ENCODE peak calls at places on chromosomes 3 and 15, in five cellular contexts. M is natural killer cell treated with Interleukin-12 subunit alpha and Interleukin-12 subunit beta and Interleukin-15 and Interleukin-18, amount 100 ng/mL, for 72 hours; N is HCT116; S is astrocyte of the hippocampus; V is GM06990. H is an unnamed sample.

GRCh38 chr3:45110185-45110833 is 35.9 kb downstream of the CDCP1 start:
- DNase-seq in M (no peak), N (no peak), S (no peak), V (no peak), H (no peak)

GRCh38 chr15:98866503-98866902 is 141.1 kb downstream of the PGPEP1L start:
- DNase-seq in M (no peak), N (no peak), S (peak), V (no peak), H (peak)

GRCh38 chr3:72296477-72297111 is 511.6 kb upstream of the PROK2 start:
- DNase-seq in M (peak), N (no peak), S (no peak), V (no peak), H (no peak)

GRCh38 chr3:78660958-78661357 is 1106.8 kb downstream of the ROBO1 start:
- DNase-seq in M (no peak), N (no peak), S (no peak), V (no peak), H (no peak)

GRCh38 chr3:108333951-108334350 is 37.6 kb downstream of the HHLA2 start:
- DNase-seq in M (no peak), N (no peak), S (no peak), V (no peak), H (no peak)

GRCh38 chr3:152381881-152382295 is 113.2 kb downstream of the MBNL1 start:
- DNase-seq in M (no peak), N (no peak), S (no peak), V (no peak), H (no peak)

GRCh38 chr3:114336122-114336697 is 42.4 kb downstream of the TIGIT start:
- DNase-seq in M (no peak), N (no peak), S (no peak), V (no peak), H (no peak)

GRCh38 chr3:13709706-13710105 is 160.8 kb downstream of the FBLN2 start:
- DNase-seq in M (no peak), N (no peak), S (no peak), V (no peak), H (no peak)

GRCh38 chr3:95798628-95799027 is 1015.8 kb upstream of the EPHA6 start:
- DNase-seq in M (no peak), N (no peak), S (no peak), V (no peak), H (no peak)

GRCh38 chr15:58458076-58458475 is 26.3 kb downstream of the LIPC start:
- DNase-seq in M (no peak), N (no peak), S (no peak), V (no peak), H (no peak)

GRCh38 chr3:191327526-191327925 is 1.7 kb upstream of the CCDC50 start:
- DNase-seq in M (no peak), N (no peak), S (no peak), V (no peak), H (no peak)

GRCh38 chr15:59532770-59533379 is 78.7 kb upstream of the GCNT3 start:
- DNase-seq in M (no peak), N (peak), S (peak), V (no peak), H (no peak)

GRCh38 chr15:58232273-58233065 is 94.3 kb downstream of the AQP9 start:
- DNase-seq in M (no peak), N (no peak), S (no peak), V (no peak), H (no peak)

GRCh38 chr3:82496890-82497560 is 735.6 kb upstream of the GBE1 start:
- DNase-seq in M (no peak), N (peak), S (no peak), V (no peak), H (no peak)

GRCh38 chr3:158532099-158532734 is 38.8 kb upstream of the MLF1 start:
- DNase-seq in M (no peak), N (peak), S (peak), V (peak), H (no peak)

GRCh38 chr3:136350557-136350956 is 100.4 kb downstream of the PCCB start:
- DNase-seq in M (no peak), N (no peak), S (peak), V (no peak), H (no peak)

GRCh38 chr3:139450155-139450554 is 26.2 kb downstream of the RBP2 start:
- DNase-seq in M (no peak), N (no peak), S (no peak), V (no peak), H (no peak)

GRCh38 chr15:81270781-81271491 is 53.0 kb downstream of the STARD5 start:
- DNase-seq in M (no peak), N (no peak), S (no peak), V (no peak), H (no peak)

H was measured in DMS153.